ENCODE peak calls at places on chromosomes 13 and 19, in four cellular contexts. X, O, F and H are unnamed samples.

GRCh38 chr13:30323524-30323923 is 16.2 kb upstream of the KATNAL1 start:
- DNase-seq in X (no peak), O (no peak), F (no peak), H (no peak)

GRCh38 chr13:49810825-49811526 is 18.5 kb upstream of the KPNA3 start:
- DNase-seq in X (no peak), O (no peak), F (peak; percentile 83), H (no peak)

GRCh38 chr13:42992585-42993122 is 613 bp upstream of the EPSTI1 start:
- DNase-seq in X (no peak), O (no peak), F (no peak), H (no peak)

GRCh38 chr19:18607222-18608101 is 863 bp upstream of the CRLF1 start:
- DNase-seq in X (peak; percentile 64), O (no peak), F (no peak), H (no peak)

GRCh38 chr13:52371736-52372247 is 34.2 kb downstream of the THSD1 start:
- DNase-seq in X (no peak), O (peak; percentile 38), F (peak; percentile 63), H (no peak)

GRCh38 chr19:8148410-8149231 is 771 bp downstream of the FBN3 start:
- DNase-seq in X (peak; percentile 87), O (peak; percentile 96), F (no peak), H (peak; percentile 94)

GRCh38 chr19:18946918-18947317 is 5.9 kb upstream of the HOMER3 start:
- DNase-seq in X (no peak), O (no peak), F (no peak), H (no peak)

GRCh38 chr13:53191091-53191490 is 162.5 kb downstream of the OLFM4 start:
- DNase-seq in X (no peak), O (peak; percentile 100), F (peak; percentile 11), H (peak; percentile 59)

GRCh38 chr13:30466841-30467252 is 1.1 kb upstream of the HMGB1 start:
- DNase-seq in X (no peak), O (peak; percentile 59), F (peak; percentile 20), H (no peak)

GRCh38 chr13:40456397-40456958 is 210.0 kb downstream of the FOXO1 start:
- DNase-seq in X (no peak), O (no peak), F (no peak), H (no peak)

GRCh38 chr19:45766919-45767346 is 2.1 kb downstream of the SIX5 start:
- DNase-seq in X (peak; percentile 60), O (no peak), F (peak; percentile 16), H (no peak)
- H4K8ac ChIP-seq in X (peak overlapping the region; percentile 62), O (no peak overlapping the region), F (peak overlapping the region; percentile 15), H (no peak overlapping the region)

GRCh38 chr13:47025791-47026419 is 129.1 kb upstream of the HTR2A start:
- DNase-seq in X (no peak), O (no peak), F (no peak), H (no peak)
- H3K56ac ChIP-seq in X (no peak overlapping the region), O (no peak overlapping the region), F (no peak overlapping the region), H (no peak overlapping the region)

DNA sequence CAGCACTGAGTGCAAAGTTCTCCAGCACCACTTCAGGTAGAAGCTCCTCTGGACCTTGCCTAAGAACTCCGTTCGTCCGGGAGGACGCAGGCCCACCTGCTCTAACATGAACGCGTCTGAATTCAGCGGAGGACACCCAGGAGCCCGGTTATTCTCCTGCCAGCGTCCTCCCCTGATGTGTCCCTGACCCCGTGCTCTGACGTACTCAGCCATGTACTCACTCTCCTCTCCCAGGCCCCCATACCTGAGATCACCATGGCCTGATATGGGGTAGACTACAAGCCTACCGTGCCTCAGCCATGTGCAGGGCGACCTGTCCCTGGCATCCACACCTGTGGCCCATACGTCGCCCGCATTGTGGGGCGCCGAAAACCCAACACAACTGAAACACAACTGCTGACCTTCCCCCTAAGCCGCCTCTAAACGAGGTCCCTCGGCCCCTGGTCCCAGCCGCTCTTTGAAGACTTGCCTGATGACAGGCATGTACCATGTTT is 744 bp upstream of the ZNF584 start:
- DNase-seq in X (no peak), O (peak; percentile 44), F (peak; percentile 25), H (peak; percentile 46)
- H4K8ac ChIP-seq in X (peak overlapping the region; percentile 81), O (no peak overlapping the region), F (peak overlapping the region; percentile 77), H (no peak overlapping the region)

DNA sequence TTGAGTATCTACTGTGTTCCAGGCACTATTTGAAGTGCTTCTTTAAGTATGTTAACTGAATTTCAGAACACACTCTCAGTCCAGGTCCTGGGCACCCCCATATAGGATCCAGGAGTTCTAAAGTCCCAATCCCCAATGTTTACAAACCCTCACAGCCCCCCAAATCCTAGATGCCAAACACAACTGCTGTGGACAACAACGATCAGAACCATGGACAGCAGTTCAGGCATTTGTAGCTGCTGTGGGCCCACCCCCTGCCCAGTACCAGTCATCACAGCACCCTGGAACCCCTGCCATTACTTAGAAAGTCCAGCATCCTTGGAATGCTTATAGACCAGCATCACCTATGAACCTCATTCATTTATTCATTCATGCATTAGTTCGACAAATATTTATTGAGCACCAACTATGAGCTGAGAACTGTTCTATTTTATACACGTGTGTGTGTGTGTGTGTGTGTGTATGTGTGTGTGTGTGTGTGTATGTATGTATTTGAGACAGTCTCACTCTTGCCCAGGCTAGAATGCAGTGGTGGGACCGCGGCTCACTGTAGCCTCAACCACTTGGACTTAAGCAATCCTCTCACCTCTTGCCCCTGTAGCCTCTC is 19.3 kb upstream of the SDHAF1 start:
- DNase-seq in X (peak; percentile 57), O (peak; percentile 51), F (peak; percentile 26), H (no peak)
- H3K56ac ChIP-seq in X (no peak overlapping the region), O (no peak overlapping the region), F (no peak overlapping the region), H (no peak overlapping the region)